ENCODE peak calls at places on chromosomes 1 and 21, in four cellular contexts. R is hepatocyte, U is GM23248, D is PC-3. N is an unnamed sample.

GRCh38 chr21:36004441-36004840 is 55.9 kb downstream of the SETD4 start:
- DNase-seq in R (no peak), U (peak; percentile 87), D (peak; percentile 65), N (no peak)

GRCh38 chr21:29343517-29343916 is 44.8 kb downstream of the BACH1 start:
- DNase-seq in R (no peak), U (peak; percentile 80), D (no peak), N (no peak)

GRCh38 chr1:57061369-57061768 is 95.6 kb upstream of the C8B start:
- DNase-seq in R (peak; percentile 37), U (peak; percentile 81), D (no peak), N (no peak)

GRCh38 chr1:42259059-42259738 is 75.8 kb downstream of the FOXJ3 start:
- DNase-seq in R (peak; percentile 33), U (peak; percentile 70), D (no peak), N (no peak)

GRCh38 chr21:46498335-46499050 is 39.8 kb downstream of the DIP2A start:
- DNase-seq in R (no peak), U (no peak), D (peak; percentile 81), N (no peak)

GRCh38 chr1:75265792-75266191 is 131.6 kb downstream of the LHX8 start:
- DNase-seq in R (peak; percentile 54), U (peak; percentile 54), D (peak; percentile 57), N (peak; percentile 49)

GRCh38 chr1:116987256-116987555 is 14.4 kb upstream of the CD101 start:
- DNase-seq in R (peak; percentile 36), U (no peak), D (no peak), N (no peak)

GRCh38 chr1:164733070-164733469 is 174.1 kb downstream of the PBX1 start:
- DNase-seq in R (no peak), U (peak; percentile 89), D (peak; percentile 63), N (no peak)

GRCh38 chr1:31063636-31064035 is 1.9 kb downstream of the PUM1 start:
- DNase-seq in R (no peak), U (peak; percentile 36), D (peak; percentile 45), N (peak; percentile 34)

GRCh38 chr1:12127206-12127810 is 39.5 kb upstream of the TNFRSF1B start:
- DNase-seq in R (no peak), U (no peak), D (no peak), N (no peak)

GRCh38 chr1:12128120-12128519 is 38.7 kb upstream of the TNFRSF1B start:
- DNase-seq in R (no peak), U (no peak), D (no peak), N (no peak)

GRCh38 chr1:12125422-12126355 is 41.1 kb upstream of the TNFRSF1B start:
- DNase-seq in R (no peak), U (no peak), D (no peak), N (no peak)

GRCh38 chr1:12124693-12125421 is 41.9 kb upstream of the TNFRSF1B start:
- DNase-seq in R (peak; percentile 82), U (peak; percentile 85), D (peak; percentile 83), N (peak; percentile 54)

GRCh38 chr1:12126781-12127180 is 40.0 kb upstream of the TNFRSF1B start:
- DNase-seq in R (no peak), U (no peak), D (no peak), N (no peak)
- H3K4me1 ChIP-seq in R (peaks cover 16% of the 10 kb centered on the region), U (peaks cover 2% of the 10 kb centered on the region), D (peaks cover 7% of the 10 kb centered on the region), N (no peaks in the 10 kb centered on the region)

DNA sequence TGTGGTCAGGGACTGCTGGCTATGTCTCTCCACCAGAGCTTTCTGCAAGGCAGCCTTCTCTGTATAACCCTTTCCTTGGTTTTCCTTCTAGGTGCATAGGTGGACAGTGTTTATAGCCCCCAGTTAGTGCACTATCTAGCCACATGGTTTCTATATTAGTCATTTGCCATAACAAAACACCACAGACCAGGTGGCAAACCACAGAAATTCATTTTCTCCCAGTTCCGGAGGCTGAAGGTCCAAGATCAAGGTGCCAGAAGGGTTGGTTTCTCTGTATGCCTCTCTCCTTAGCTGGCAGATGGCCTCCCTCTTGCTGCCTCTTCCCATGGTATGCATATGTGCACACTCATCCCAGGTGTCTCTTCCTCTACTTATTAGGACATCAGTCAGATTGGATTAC is 106.4 kb downstream of the KAZN start:
- DNase-seq in R (no peak), U (no peak), D (peak; percentile 38), N (peak; percentile 16)
- TF ChIP-seq EZH2phosphoT487 in R (no peak), U (no peak), D (no peak), N (no peak)

DNA sequence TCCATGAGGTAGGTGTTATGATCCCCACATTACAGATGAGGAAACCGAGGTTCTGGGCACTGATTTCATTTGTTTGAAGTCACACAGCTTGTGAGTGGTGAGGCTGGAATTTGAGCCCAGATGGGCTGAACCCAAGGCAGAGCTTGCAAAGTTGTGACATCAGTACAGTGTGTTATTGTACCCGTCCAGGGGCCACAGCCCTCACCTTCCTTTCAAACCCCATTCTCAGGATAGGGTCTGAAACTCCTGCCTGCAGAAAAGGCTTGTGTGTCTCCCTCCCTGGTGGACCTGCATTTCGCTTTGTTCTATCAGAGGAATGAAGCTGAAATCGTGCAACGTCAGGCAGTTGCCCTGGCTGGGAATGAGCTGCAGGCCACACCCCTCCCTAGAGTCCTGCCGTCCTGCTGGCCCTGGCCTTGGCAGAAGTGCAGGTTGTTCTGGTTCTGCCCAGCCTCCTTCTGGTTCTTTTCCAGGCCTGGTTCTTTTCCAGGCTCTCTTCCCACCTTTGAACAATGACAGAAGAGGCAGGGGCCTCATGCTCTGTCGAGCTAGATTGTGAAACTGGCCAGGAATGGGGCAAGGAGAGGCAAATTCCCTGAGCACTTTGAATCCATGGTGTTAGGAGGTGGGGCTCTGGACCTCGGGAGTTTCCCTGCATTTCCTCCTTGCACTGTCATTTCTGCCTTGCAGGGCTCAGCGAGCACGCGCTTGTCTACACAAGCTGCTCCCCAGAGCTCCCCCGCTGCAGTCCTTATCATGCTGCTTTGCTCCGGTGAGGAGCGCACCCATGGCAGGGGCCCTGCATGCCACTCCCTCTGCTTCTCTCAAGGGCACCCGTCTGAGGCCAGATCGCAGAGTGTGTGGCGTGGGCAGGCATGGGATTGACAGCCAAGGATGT is 8.2 kb upstream of the MYOM3 start:
- DNase-seq in R (peak; percentile 87), U (peak; percentile 56), D (peak; percentile 10), N (no peak)
- H3K27ac ChIP-seq in R (peak overlapping the region; percentile 96), U (peak overlapping the region; percentile 23), D (no peak overlapping the region), N (no peak overlapping the region)

GRCh38 chr1:55209247-55209646 is 5.9 kb downstream of the USP24 start:
- DNase-seq in R (no peak), U (peak; percentile 24), D (no peak), N (no peak)
- H3K4me1 ChIP-seq in R (peaks cover 49% of the 10 kb centered on the region), U (peaks cover 48% of the 10 kb centered on the region), D (peaks cover 31% of the 10 kb centered on the region), N (peaks cover 18% of the 10 kb centered on the region)

GRCh38 chr1:196377811-196378210 is 230.4 kb downstream of the KCNT2 start:
- DNase-seq in R (no peak), U (no peak), D (peak; percentile 27), N (no peak)

GRCh38 chr1:196382383-196382782 is 225.9 kb downstream of the KCNT2 start:
- DNase-seq in R (no peak), U (no peak), D (no peak), N (no peak)

GRCh38 chr1:196380311-196380710 is 227.9 kb downstream of the KCNT2 start:
- DNase-seq in R (peak; percentile 7), U (peak; percentile 20), D (no peak), N (no peak)

GRCh38 chr1:196385109-196385508 is 223.1 kb downstream of the KCNT2 start:
- DNase-seq in R (no peak), U (no peak), D (no peak), N (no peak)

GRCh38 chr1:196381544-196381943 is 226.7 kb downstream of the KCNT2 start:
- DNase-seq in R (no peak), U (no peak), D (no peak), N (no peak)
- TF ChIP-seq EZH2phosphoT487 in R (no peak), U (no peak), D (no peak), N (no peak)

GRCh38 chr1:178572604-178573003 is 59.7 kb downstream of the TEX35 start:
- DNase-seq in R (no peak), U (no peak), D (no peak), N (peak; percentile 2)
- H3K27ac ChIP-seq in R (no peak overlapping the region), U (no peak overlapping the region), D (no peak overlapping the region), N (no peak overlapping the region)

GRCh38 chr1:106621853-106622252 is 434.6 kb upstream of the PRMT6 start:
- DNase-seq in R (no peak), U (no peak), D (peak; percentile 77), N (no peak)
- H3K4me1 ChIP-seq in R (no peaks in the 10 kb centered on the region), U (peaks cover 14% of the 10 kb centered on the region), D (peaks cover 29% of the 10 kb centered on the region), N (no peaks in the 10 kb centered on the region)

GRCh38 chr1:43543567-43543966 is 12.9 kb downstream of the PTPRF start:
- DNase-seq in R (no peak), U (no peak), D (no peak), N (no peak)

GRCh38 chr1:43542515-43543458 is 12.1 kb downstream of the PTPRF start:
- DNase-seq in R (no peak), U (no peak), D (no peak), N (no peak)

GRCh38 chr1:43541141-43541540 is 10.5 kb downstream of the PTPRF start:
- DNase-seq in R (no peak), U (no peak), D (no peak), N (no peak)

GRCh38 chr1:43540653-43541071 is 10.0 kb downstream of the PTPRF start:
- DNase-seq in R (no peak), U (peak; percentile 59), D (no peak), N (no peak)

DNA sequence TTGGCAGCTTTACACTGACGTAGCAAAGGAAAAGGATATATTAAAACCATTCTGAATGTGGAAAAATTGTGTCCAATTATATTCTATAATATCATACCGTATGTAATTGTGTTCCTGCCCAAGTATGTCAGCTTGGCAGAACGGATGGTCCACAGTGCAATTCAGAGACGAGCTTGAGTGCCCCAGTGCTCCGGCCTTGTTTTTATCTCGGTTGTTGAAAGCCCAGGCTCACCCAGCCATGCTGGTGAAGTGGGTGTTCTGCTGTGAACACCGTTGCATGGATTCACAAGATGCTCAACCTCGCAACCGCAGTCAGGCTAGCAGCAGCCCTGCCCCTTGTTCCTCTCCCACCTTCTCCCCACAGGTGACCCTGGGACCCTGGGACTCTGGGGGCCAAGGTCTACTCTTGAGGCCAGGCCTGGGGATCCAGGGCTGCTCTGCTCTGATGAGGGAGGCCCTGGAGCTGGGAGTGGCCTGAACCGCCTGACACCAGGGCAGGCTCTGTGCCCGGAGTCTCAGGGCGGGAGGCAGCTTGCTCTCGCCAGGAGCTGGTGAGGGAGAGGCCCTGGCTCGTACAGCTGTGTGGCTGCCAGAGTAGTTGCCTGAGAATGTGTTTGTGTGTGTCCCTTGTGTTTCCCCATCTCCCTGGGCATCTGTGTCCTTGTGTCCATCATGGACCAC is 11.2 kb downstream of the PTPRF start:
- DNase-seq in R (peak; percentile 58), U (peak; percentile 52), D (no peak), N (no peak)
- TF ChIP-seq EZH2phosphoT487 in R (no peak), U (no peak), D (no peak), N (no peak)